ENCODE peak calls at places on chromosomes 13 and 19, in seven cellular contexts. R, N, W, Q, F, J and U are unnamed samples.
A peak's percentile ranks its signal among the peaks of the same experiment; 100 is the strongest.

GRCh38 chr19:17255150-17255621 is 9.4 kb downstream of the USHBP1 start:
- DNase-seq in J (no peak), R (no peak), W (no peak), N (no peak), Q (no peak), F (no peak), U (no peak)

GRCh38 chr13:100090861-100091260 is 2.0 kb downstream of the PCCA start:
- DNase-seq in F (no peak), Q (no peak), J (no peak), N (no peak), R (no peak), W (no peak), U (no peak)

GRCh38 chr13:76944457-76944856 is 3.9 kb upstream of the ACOD1 start:
- DNase-seq in J (no peak), Q (no peak), F (no peak), N (no peak), W (no peak), R (peak; percentile 64), U (no peak)

GRCh38 chr13:26477681-26478080 is 79.8 kb upstream of the WASF3 start:
- DNase-seq in Q (no peak), J (no peak), R (no peak), N (no peak), W (no peak), F (no peak), U (no peak)

GRCh38 chr19:49150106-49150943 is 4.9 kb downstream of the HRC start:
- DNase-seq in N (peak; percentile 87), R (peak; percentile 74), W (peak; percentile 85), Q (peak; percentile 94), F (peak; percentile 58), J (peak; percentile 73), U (no peak)

GRCh38 chr13:49022472-49023144 is 46.9 kb downstream of the FNDC3A start:
- DNase-seq in N (no peak), J (no peak), F (no peak), W (no peak), R (peak; percentile 17), Q (no peak), U (no peak)

GRCh38 chr19:30017172-30017571 is 75.1 kb downstream of the URI1 start:
- DNase-seq in R (no peak), J (no peak), F (no peak), Q (no peak), N (no peak), W (no peak), U (no peak)

GRCh38 chr19:46413262-46414031 is at the start of gene CCDC8:
- DNase-seq in N (peak; percentile 64), Q (peak; percentile 97), F (peak; percentile 47), J (no peak), R (peak; percentile 96), W (peak; percentile 85), U (peak; percentile 84)

GRCh38 chr19:295687-296370 is 4.6 kb upstream of the PLPP2 start:
- DNase-seq in F (no peak), J (no peak), R (no peak), W (no peak), N (no peak), Q (no peak), U (no peak)

GRCh38 chr13:83350569-83350968 is 531.7 kb downstream of the SLITRK1 start:
- DNase-seq in N (no peak), Q (no peak), R (peak; percentile 55), W (no peak), F (no peak), J (no peak), U (no peak)

GRCh38 chr13:20161275-20161950 is 561 bp upstream of the GJA3 start:
- DNase-seq in J (no peak), R (peak; percentile 9), Q (peak; percentile 53), W (no peak), F (no peak), N (no peak), U (no peak)

DNA sequence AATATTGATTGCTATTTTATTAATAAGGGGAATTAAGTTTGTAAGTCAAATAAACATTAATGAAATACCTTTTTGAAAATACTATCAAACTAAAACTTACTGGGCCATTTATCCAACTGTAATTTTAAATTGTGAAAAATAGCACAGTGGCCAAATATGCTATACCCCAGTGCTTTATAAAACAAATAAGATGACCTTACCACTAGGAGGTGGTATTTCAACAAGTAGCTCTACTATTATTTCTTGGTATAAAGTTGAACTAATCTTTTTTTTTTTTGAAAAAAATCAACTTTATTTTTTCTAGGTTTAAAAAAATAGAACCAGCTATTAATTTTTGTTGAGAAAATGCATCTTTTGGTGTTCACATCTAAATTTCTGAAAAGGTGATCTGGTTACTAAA is 14.7 kb downstream of the LACC1 start:
- DNase-seq in J (no peak), N (no peak), F (no peak), W (no peak), R (no peak), Q (no peak), U (no peak)
- TF ChIP-seq CTCF in J (no peak), N (no peak), F (no peak), W (peak; percentile 47), R (no peak), Q (peak; percentile 55), U (no peak)

DNA sequence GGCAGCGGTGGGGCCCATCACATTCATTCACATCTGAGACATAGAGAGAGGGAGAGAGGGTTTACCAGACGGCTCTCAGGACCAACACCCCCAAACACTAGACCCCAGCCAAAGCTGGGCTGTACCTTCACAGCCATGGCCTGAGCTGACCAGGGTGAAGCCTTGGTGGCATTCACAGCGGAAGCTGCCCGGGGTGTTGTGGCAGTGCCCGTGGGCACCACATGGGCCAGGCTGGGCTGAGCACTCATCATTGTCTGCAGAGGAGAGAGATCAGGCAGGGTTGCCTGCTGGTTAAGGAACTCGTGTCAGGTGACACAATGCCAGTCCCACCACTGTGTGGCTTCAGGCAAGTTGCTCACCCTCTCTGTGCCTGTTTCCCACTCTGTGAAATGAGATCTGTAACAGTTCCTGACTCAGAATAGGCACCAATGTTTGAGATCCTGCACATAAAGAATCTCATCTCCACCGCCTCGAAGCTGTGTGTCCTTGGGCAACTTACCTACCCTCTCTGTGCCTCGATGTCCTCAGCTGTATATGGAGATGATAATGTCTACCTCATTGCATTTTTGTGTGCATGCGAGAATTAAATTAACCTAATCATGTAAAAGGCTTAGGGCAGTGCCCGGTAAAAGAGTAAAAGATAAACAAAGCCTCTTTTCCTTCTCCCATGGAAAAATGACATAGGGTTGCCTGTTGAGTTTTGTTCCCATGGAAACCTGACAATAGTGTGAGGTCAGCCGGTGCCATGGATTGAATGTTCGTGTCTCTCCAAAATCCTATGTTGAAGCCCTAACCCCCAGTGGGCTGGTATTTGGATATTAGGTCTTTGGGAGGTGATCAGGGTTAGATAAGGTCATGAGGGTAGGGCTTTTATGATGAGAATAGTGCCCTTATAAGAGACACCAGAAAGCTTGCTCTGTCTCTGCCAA is 22.9 kb downstream of the CCL25 start:
- DNase-seq in F (no peak), R (no peak), N (no peak), J (no peak), W (no peak), Q (no peak), U (no peak)
- TF ChIP-seq CTCF in F (no peak), R (no peak), N (no peak), J (no peak), W (no peak), Q (no peak), U (no peak)

DNA sequence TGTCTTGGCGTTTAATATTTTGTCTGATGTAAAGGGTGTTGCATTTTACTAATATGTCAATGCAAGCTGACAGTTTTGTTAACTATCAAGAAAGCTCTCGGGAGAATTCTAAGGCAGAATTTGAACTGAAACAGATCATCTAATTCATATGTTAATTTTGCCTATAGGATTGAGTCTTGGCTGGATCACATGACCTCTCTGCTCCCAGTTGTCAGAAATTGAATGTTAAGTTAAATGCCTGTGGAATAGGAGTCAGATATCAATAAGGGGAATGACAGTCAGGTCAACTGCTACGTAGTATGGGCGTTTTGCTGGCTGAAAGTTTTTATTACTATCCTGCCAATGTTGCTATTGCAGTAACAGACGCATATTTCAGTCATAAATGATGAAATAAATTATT is 358.5 kb downstream of the MYO16 start:
- DNase-seq in Q (no peak), F (no peak), N (no peak), W (no peak), R (no peak), J (no peak), U (no peak)
- TF ChIP-seq CTCF in Q (no peak), F (no peak), N (no peak), W (no peak), R (no peak), J (no peak), U (no peak)

GRCh38 chr19:13033244-13033643 is 38.0 kb downstream of the NFIX start:
- DNase-seq in F (no peak), J (no peak), W (no peak), N (no peak), R (no peak), Q (no peak), U (no peak)
- TF ChIP-seq CTCF in F (no peak), J (no peak), W (no peak), N (no peak), R (peak; percentile 21), Q (peak; percentile 7), U (peak; percentile 31)

GRCh38 chr19:34306213-34306661 is 51.9 kb downstream of the GARRE1 start:
- DNase-seq in Q (no peak), W (no peak), N (no peak), J (no peak), R (no peak), F (no peak), U (no peak)

GRCh38 chr19:34306824-34307223 is 52.5 kb downstream of the GARRE1 start:
- DNase-seq in Q (no peak), R (no peak), J (no peak), N (no peak), F (no peak), W (no peak), U (no peak)

GRCh38 chr19:34309368-34310138 is 55.2 kb downstream of the GARRE1 start:
- DNase-seq in J (no peak), F (no peak), Q (no peak), R (no peak), W (no peak), N (no peak), U (no peak)

GRCh38 chr19:34308381-34309367 is 54.3 kb downstream of the GARRE1 start:
- DNase-seq in N (no peak), W (no peak), F (no peak), R (no peak), J (no peak), Q (no peak), U (no peak)

DNA sequence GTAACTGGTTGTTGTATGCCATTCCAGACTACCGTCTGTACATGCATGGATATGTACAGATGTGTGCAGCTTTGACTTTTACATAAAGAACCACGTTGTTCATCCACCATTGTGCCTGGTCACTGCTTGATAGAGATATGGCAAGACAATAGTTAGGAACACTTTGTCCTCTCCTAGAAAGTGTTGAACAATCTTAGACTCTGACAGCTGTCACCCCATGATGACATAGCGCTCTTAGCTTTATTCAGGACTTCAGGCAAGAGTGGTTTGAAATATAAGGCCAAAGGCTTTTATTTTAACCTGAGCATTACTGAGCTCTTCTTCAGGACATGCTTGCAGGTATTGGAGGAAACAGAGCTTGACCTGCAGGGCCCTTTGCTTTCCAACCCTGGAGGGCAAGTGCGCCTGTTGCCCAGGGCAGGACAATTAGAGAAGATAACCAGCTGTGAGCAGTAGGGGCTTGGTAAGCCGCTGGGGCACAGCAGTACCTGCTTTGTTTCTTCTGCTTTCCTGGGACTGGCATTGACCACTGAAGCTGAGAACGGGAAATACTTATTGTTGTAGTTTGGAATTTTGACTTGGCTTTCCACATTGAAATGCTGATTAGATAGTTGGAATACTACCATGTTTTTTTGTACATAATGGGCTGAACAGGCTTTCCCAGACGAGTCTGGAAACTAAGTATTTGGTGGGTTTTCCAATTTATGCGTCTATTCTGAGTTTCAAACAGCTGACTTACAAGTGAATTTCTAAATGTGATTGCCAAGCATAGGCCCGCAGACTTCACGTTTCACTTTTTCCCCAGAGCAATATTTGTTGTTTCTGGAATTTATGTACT is 51.1 kb downstream of the GARRE1 start:
- DNase-seq in Q (no peak), F (no peak), W (no peak), J (no peak), R (no peak), N (no peak), U (no peak)
- TF ChIP-seq CTCF in Q (no peak), F (no peak), W (no peak), J (no peak), R (no peak), N (no peak), U (no peak)